ENCODE peak calls at places on chromosomes 2 and 18, in nine cellular contexts. One of them, this sample, is unnamed.

GRCh38 chr2:119136093-119136492 is 22.5 kb downstream of the C1QL2 start:
- DNase-seq in GM23338: no peak
- DNase-seq in coronary artery: no peak
- DNase-seq in MM.1S: no peak
- DNase-seq in neural progenitor cell: no peak
- DNase-seq in uterus: no peak
- DNase-seq in mesothelial cell of epicardium: no peak
- DNase-seq in AG09319: no peak
- DNase-seq in foreskin fibroblast: no peak
- DNase-seq in this sample: no peak

GRCh38 chr2:604385-604784 is 72.8 kb downstream of the TMEM18 start:
- DNase-seq in GM23338: no peak
- DNase-seq in coronary artery: peak
- DNase-seq in MM.1S: no peak
- DNase-seq in neural progenitor cell: no peak
- DNase-seq in uterus: no peak
- DNase-seq in mesothelial cell of epicardium: peak
- DNase-seq in AG09319: no peak
- DNase-seq in foreskin fibroblast: no peak
- DNase-seq in this sample: no peak

GRCh38 chr2:120934891-120935338 is 199.2 kb downstream of the GLI2 start:
- DNase-seq in GM23338: no peak
- DNase-seq in coronary artery: no peak
- DNase-seq in MM.1S: no peak
- DNase-seq in neural progenitor cell: no peak
- DNase-seq in uterus: peak
- DNase-seq in mesothelial cell of epicardium: no peak
- DNase-seq in AG09319: no peak
- DNase-seq in foreskin fibroblast: peak
- DNase-seq in this sample: peak

GRCh38 chr2:239363946-239364637 is 36.7 kb downstream of the HDAC4 start:
- DNase-seq in GM23338: no peak
- DNase-seq in coronary artery: no peak
- DNase-seq in MM.1S: no peak
- DNase-seq in neural progenitor cell: no peak
- DNase-seq in uterus: no peak
- DNase-seq in mesothelial cell of epicardium: no peak
- DNase-seq in AG09319: no peak
- DNase-seq in foreskin fibroblast: no peak
- DNase-seq in this sample: no peak

GRCh38 chr2:45259547-45260160 is 250.4 kb upstream of the SIX2 start:
- DNase-seq in GM23338: no peak
- DNase-seq in coronary artery: no peak
- DNase-seq in MM.1S: no peak
- DNase-seq in neural progenitor cell: no peak
- DNase-seq in uterus: no peak
- DNase-seq in mesothelial cell of epicardium: no peak
- DNase-seq in AG09319: no peak
- DNase-seq in foreskin fibroblast: no peak
- DNase-seq in this sample: no peak

GRCh38 chr2:128502638-128503246 is 184.1 kb upstream of the HS6ST1 start:
- DNase-seq in GM23338: no peak
- DNase-seq in coronary artery: peak
- DNase-seq in MM.1S: no peak
- DNase-seq in neural progenitor cell: no peak
- DNase-seq in uterus: no peak
- DNase-seq in mesothelial cell of epicardium: peak
- DNase-seq in AG09319: no peak
- DNase-seq in foreskin fibroblast: no peak
- DNase-seq in this sample: no peak

GRCh38 chr18:62751341-62751821 is 36.0 kb downstream of the PHLPP1 start:
- DNase-seq in GM23338: peak
- DNase-seq in coronary artery: no peak
- DNase-seq in MM.1S: no peak
- DNase-seq in neural progenitor cell: peak
- DNase-seq in uterus: no peak
- DNase-seq in mesothelial cell of epicardium: no peak
- DNase-seq in AG09319: no peak
- DNase-seq in foreskin fibroblast: no peak
- DNase-seq in this sample: no peak

GRCh38 chr2:201955702-201956141 is 77.9 kb upstream of the FZD7 start:
- DNase-seq in GM23338: no peak
- DNase-seq in coronary artery: no peak
- DNase-seq in MM.1S: no peak
- DNase-seq in neural progenitor cell: no peak
- DNase-seq in uterus: peak
- DNase-seq in mesothelial cell of epicardium: no peak
- DNase-seq in AG09319: no peak
- DNase-seq in foreskin fibroblast: no peak
- DNase-seq in this sample: no peak

GRCh38 chr18:76953186-76953982 is 131.0 kb downstream of the ZNF236 start:
- DNase-seq in GM23338: no peak
- DNase-seq in coronary artery: no peak
- DNase-seq in MM.1S: no peak
- DNase-seq in neural progenitor cell: no peak
- DNase-seq in uterus: peak
- DNase-seq in mesothelial cell of epicardium: no peak
- DNase-seq in AG09319: no peak
- DNase-seq in foreskin fibroblast: no peak
- DNase-seq in this sample: peak

GRCh38 chr2:191885103-191885502 is 38.2 kb upstream of the CAVIN2 start:
- DNase-seq in GM23338: no peak
- DNase-seq in coronary artery: no peak
- DNase-seq in MM.1S: no peak
- DNase-seq in neural progenitor cell: no peak
- DNase-seq in uterus: no peak
- DNase-seq in mesothelial cell of epicardium: no peak
- DNase-seq in AG09319: no peak
- DNase-seq in foreskin fibroblast: no peak
- DNase-seq in this sample: no peak

GRCh38 chr2:151775057-151775740 is 40.9 kb upstream of the NEB start:
- DNase-seq in GM23338: no peak
- DNase-seq in coronary artery: no peak
- DNase-seq in MM.1S: no peak
- DNase-seq in neural progenitor cell: no peak
- DNase-seq in uterus: no peak
- DNase-seq in mesothelial cell of epicardium: no peak
- DNase-seq in AG09319: no peak
- DNase-seq in foreskin fibroblast: no peak
- DNase-seq in this sample: no peak

GRCh38 chr2:199806179-199806578 is 44.8 kb downstream of the FTCDNL1 start:
- DNase-seq in GM23338: no peak
- DNase-seq in coronary artery: no peak
- DNase-seq in MM.1S: no peak
- DNase-seq in neural progenitor cell: no peak
- DNase-seq in uterus: no peak
- DNase-seq in mesothelial cell of epicardium: no peak
- DNase-seq in AG09319: no peak
- DNase-seq in foreskin fibroblast: no peak
- DNase-seq in this sample: no peak

GRCh38 chr2:170969030-170969429 is 40.0 kb downstream of the GORASP2 start:
- DNase-seq in GM23338: no peak
- DNase-seq in coronary artery: no peak
- DNase-seq in MM.1S: peak
- DNase-seq in neural progenitor cell: no peak
- DNase-seq in uterus: no peak
- DNase-seq in mesothelial cell of epicardium: no peak
- DNase-seq in AG09319: no peak
- DNase-seq in foreskin fibroblast: no peak
- DNase-seq in this sample: no peak

GRCh38 chr2:97906309-97906708 is 89.4 kb downstream of the TMEM131 start:
- DNase-seq in GM23338: no peak
- DNase-seq in coronary artery: no peak
- DNase-seq in MM.1S: no peak
- DNase-seq in neural progenitor cell: no peak
- DNase-seq in uterus: no peak
- DNase-seq in mesothelial cell of epicardium: no peak
- DNase-seq in AG09319: no peak
- DNase-seq in foreskin fibroblast: no peak
- DNase-seq in this sample: no peak

GRCh38 chr18:48546411-48546810 is 7.6 kb downstream of the CTIF start:
- DNase-seq in GM23338: no peak
- DNase-seq in coronary artery: peak
- DNase-seq in MM.1S: no peak
- DNase-seq in neural progenitor cell: peak
- DNase-seq in uterus: no peak
- DNase-seq in mesothelial cell of epicardium: no peak
- DNase-seq in AG09319: no peak
- DNase-seq in foreskin fibroblast: no peak
- DNase-seq in this sample: no peak

GRCh38 chr2:107717666-107718065 is 109.0 kb upstream of the RGPD4 start:
- DNase-seq in GM23338: peak
- DNase-seq in coronary artery: no peak
- DNase-seq in MM.1S: no peak
- DNase-seq in neural progenitor cell: peak
- DNase-seq in uterus: no peak
- DNase-seq in mesothelial cell of epicardium: no peak
- DNase-seq in AG09319: no peak
- DNase-seq in foreskin fibroblast: no peak
- DNase-seq in this sample: no peak

GRCh38 chr2:148817210-148817708 is 57.8 kb upstream of the KIF5C start:
- DNase-seq in GM23338: no peak
- DNase-seq in coronary artery: no peak
- DNase-seq in MM.1S: no peak
- DNase-seq in neural progenitor cell: peak
- DNase-seq in uterus: peak
- DNase-seq in mesothelial cell of epicardium: no peak
- DNase-seq in AG09319: no peak
- DNase-seq in foreskin fibroblast: no peak
- DNase-seq in this sample: no peak

GRCh38 chr2:48346124-48346536 is 183.8 kb upstream of the STON1 start:
- DNase-seq in GM23338: no peak
- DNase-seq in coronary artery: no peak
- DNase-seq in MM.1S: no peak
- DNase-seq in neural progenitor cell: peak
- DNase-seq in uterus: peak
- DNase-seq in mesothelial cell of epicardium: no peak
- DNase-seq in AG09319: peak
- DNase-seq in foreskin fibroblast: peak
- DNase-seq in this sample: no peak

GRCh38 chr18:31978616-31979015 is 35.7 kb upstream of the TRAPPC8 start:
- DNase-seq in GM23338: peak
- DNase-seq in coronary artery: no peak
- DNase-seq in MM.1S: no peak
- DNase-seq in neural progenitor cell: no peak
- DNase-seq in uterus: no peak
- DNase-seq in mesothelial cell of epicardium: no peak
- DNase-seq in AG09319: no peak
- DNase-seq in foreskin fibroblast: no peak
- DNase-seq in this sample: no peak

GRCh38 chr18:31973929-31974546 is 31.1 kb upstream of the TRAPPC8 start:
- DNase-seq in GM23338: peak
- DNase-seq in coronary artery: no peak
- DNase-seq in MM.1S: no peak
- DNase-seq in neural progenitor cell: no peak
- DNase-seq in uterus: no peak
- DNase-seq in mesothelial cell of epicardium: no peak
- DNase-seq in AG09319: no peak
- DNase-seq in foreskin fibroblast: no peak
- DNase-seq in this sample: no peak

GRCh38 chr18:31979714-31980113 is 36.8 kb upstream of the TRAPPC8 start:
- DNase-seq in GM23338: no peak
- DNase-seq in coronary artery: no peak
- DNase-seq in MM.1S: no peak
- DNase-seq in neural progenitor cell: no peak
- DNase-seq in uterus: no peak
- DNase-seq in mesothelial cell of epicardium: no peak
- DNase-seq in AG09319: no peak
- DNase-seq in foreskin fibroblast: no peak
- DNase-seq in this sample: no peak

GRCh38 chr18:31976242-31976641 is 33.3 kb upstream of the TRAPPC8 start:
- DNase-seq in GM23338: no peak
- DNase-seq in coronary artery: no peak
- DNase-seq in MM.1S: no peak
- DNase-seq in neural progenitor cell: no peak
- DNase-seq in uterus: no peak
- DNase-seq in mesothelial cell of epicardium: no peak
- DNase-seq in AG09319: no peak
- DNase-seq in foreskin fibroblast: no peak
- DNase-seq in this sample: no peak

GRCh38 chr18:31977270-31977872 is 34.4 kb upstream of the TRAPPC8 start:
- DNase-seq in GM23338: peak
- DNase-seq in coronary artery: no peak
- DNase-seq in MM.1S: peak
- DNase-seq in neural progenitor cell: peak
- DNase-seq in uterus: peak
- DNase-seq in mesothelial cell of epicardium: no peak
- DNase-seq in AG09319: peak
- DNase-seq in foreskin fibroblast: peak
- DNase-seq in this sample: no peak
- TF ChIP-seq CTCF in GM23338: peak
- TF ChIP-seq CTCF in coronary artery: peak
- TF ChIP-seq CTCF in MM.1S: peak
- TF ChIP-seq CTCF in neural progenitor cell: peak
- TF ChIP-seq CTCF in uterus: peak
- TF ChIP-seq CTCF in mesothelial cell of epicardium: peak
- TF ChIP-seq CTCF in AG09319: peak
- TF ChIP-seq CTCF in foreskin fibroblast: peak
- TF ChIP-seq CTCF in this sample: no peak

GRCh38 chr2:28594369-28595108 is 98.7 kb downstream of the PLB1 start:
- DNase-seq in GM23338: peak
- DNase-seq in coronary artery: peak
- DNase-seq in MM.1S: peak
- DNase-seq in neural progenitor cell: peak
- DNase-seq in uterus: peak
- DNase-seq in mesothelial cell of epicardium: peak
- DNase-seq in AG09319: no peak
- DNase-seq in foreskin fibroblast: peak
- DNase-seq in this sample: peak
- TF ChIP-seq CTCF in GM23338: peak
- TF ChIP-seq CTCF in coronary artery: peak
- TF ChIP-seq CTCF in MM.1S: peak
- TF ChIP-seq CTCF in neural progenitor cell: peak
- TF ChIP-seq CTCF in uterus: peak
- TF ChIP-seq CTCF in mesothelial cell of epicardium: peak
- TF ChIP-seq CTCF in AG09319: peak
- TF ChIP-seq CTCF in foreskin fibroblast: peak
- TF ChIP-seq CTCF in this sample: peak

GRCh38 chr18:24161304-24161703 is 22.4 kb downstream of the CABYR start:
- DNase-seq in GM23338: no peak
- DNase-seq in coronary artery: no peak
- DNase-seq in MM.1S: no peak
- DNase-seq in neural progenitor cell: no peak
- DNase-seq in uterus: no peak
- DNase-seq in mesothelial cell of epicardium: no peak
- DNase-seq in AG09319: no peak
- DNase-seq in foreskin fibroblast: no peak
- DNase-seq in this sample: no peak
- TF ChIP-seq CTCF in GM23338: no peak
- TF ChIP-seq CTCF in coronary artery: no peak
- TF ChIP-seq CTCF in MM.1S: no peak
- TF ChIP-seq CTCF in neural progenitor cell: no peak
- TF ChIP-seq CTCF in uterus: no peak
- TF ChIP-seq CTCF in mesothelial cell of epicardium: no peak
- TF ChIP-seq CTCF in AG09319: no peak
- TF ChIP-seq CTCF in foreskin fibroblast: no peak
- TF ChIP-seq CTCF in this sample: no peak

DNA sequence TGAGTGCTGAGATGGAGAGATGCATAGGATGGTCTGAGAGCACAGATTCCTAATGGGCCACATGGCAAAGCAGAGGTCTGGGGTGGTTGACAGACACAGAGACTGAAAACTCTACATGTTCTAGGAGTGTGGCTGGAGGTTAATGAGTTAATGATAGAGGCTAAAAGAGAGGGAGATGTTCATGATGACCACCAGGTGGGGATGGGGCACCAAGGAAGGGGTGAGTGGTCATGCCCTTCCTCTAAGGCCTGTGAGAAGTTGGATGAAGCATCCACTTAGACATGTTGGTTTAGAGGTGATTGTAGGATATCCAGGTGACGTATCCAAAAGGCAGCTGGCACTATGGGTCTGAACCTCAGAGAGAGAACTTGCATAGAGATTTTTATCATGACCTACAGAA is 102.1 kb downstream of the LRP2 start:
- DNase-seq in GM23338: peak
- DNase-seq in coronary artery: no peak
- DNase-seq in MM.1S: no peak
- DNase-seq in neural progenitor cell: peak
- DNase-seq in uterus: no peak
- DNase-seq in mesothelial cell of epicardium: no peak
- DNase-seq in AG09319: no peak
- DNase-seq in foreskin fibroblast: no peak
- DNase-seq in this sample: no peak
- TF ChIP-seq CTCF in GM23338: peak
- TF ChIP-seq CTCF in coronary artery: no peak
- TF ChIP-seq CTCF in MM.1S: no peak
- TF ChIP-seq CTCF in neural progenitor cell: peak
- TF ChIP-seq CTCF in uterus: no peak
- TF ChIP-seq CTCF in mesothelial cell of epicardium: no peak
- TF ChIP-seq CTCF in AG09319: no peak
- TF ChIP-seq CTCF in foreskin fibroblast: no peak
- TF ChIP-seq CTCF in this sample: no peak

This sample was measured in omental fat pad.